ENCODE peak calls at places on chromosomes 7 and 10, in seven cellular contexts. One of them, this sample, is unnamed.

GRCh38 chr10:17343118-17343517 is 111.3 kb downstream of the ST8SIA6 start:
- DNase-seq in 8988T: no peak
- DNase-seq in GM23248: no peak
- DNase-seq in stimulated activated CD4-positive, alpha-beta T cell treated with anti-CD3 and anti-CD28 coated beads, Interleukin-15, amount 100 ng/mL, for 1 hour: no peak
- DNase-seq in ovary: no peak
- DNase-seq in left ventricle myocardium superior: no peak
- DNase-seq in caudate nucleus: no peak
- DNase-seq in this sample: no peak

GRCh38 chr10:86878973-86879781 is 78.2 kb downstream of the MMRN2 start:
- DNase-seq in 8988T: no peak
- DNase-seq in GM23248: no peak
- DNase-seq in stimulated activated CD4-positive, alpha-beta T cell treated with anti-CD3 and anti-CD28 coated beads, Interleukin-15, amount 100 ng/mL, for 1 hour: no peak
- DNase-seq in ovary: no peak
- DNase-seq in left ventricle myocardium superior: no peak
- DNase-seq in caudate nucleus: no peak
- DNase-seq in this sample: no peak

GRCh38 chr7:44581426-44581906 is 565 bp downstream of the TMED4 start:
- DNase-seq in 8988T: no peak
- DNase-seq in GM23248: peak
- DNase-seq in stimulated activated CD4-positive, alpha-beta T cell treated with anti-CD3 and anti-CD28 coated beads, Interleukin-15, amount 100 ng/mL, for 1 hour: no peak
- DNase-seq in ovary: no peak
- DNase-seq in left ventricle myocardium superior: no peak
- DNase-seq in caudate nucleus: no peak
- DNase-seq in this sample: no peak

GRCh38 chr10:87656431-87657072 is 3.1 kb upstream of the PAPSS2 start:
- DNase-seq in 8988T: no peak
- DNase-seq in GM23248: peak
- DNase-seq in stimulated activated CD4-positive, alpha-beta T cell treated with anti-CD3 and anti-CD28 coated beads, Interleukin-15, amount 100 ng/mL, for 1 hour: no peak
- DNase-seq in ovary: no peak
- DNase-seq in left ventricle myocardium superior: no peak
- DNase-seq in caudate nucleus: peak
- DNase-seq in this sample: peak

GRCh38 chr7:539731-540411 is 20.2 kb upstream of the PDGFA start:
- DNase-seq in 8988T: peak
- DNase-seq in GM23248: peak
- DNase-seq in stimulated activated CD4-positive, alpha-beta T cell treated with anti-CD3 and anti-CD28 coated beads, Interleukin-15, amount 100 ng/mL, for 1 hour: no peak
- DNase-seq in ovary: no peak
- DNase-seq in left ventricle myocardium superior: no peak
- DNase-seq in caudate nucleus: no peak
- DNase-seq in this sample: peak

GRCh38 chr7:45881280-45881758 is 7.0 kb upstream of the IGFBP1 start:
- DNase-seq in 8988T: no peak
- DNase-seq in GM23248: no peak
- DNase-seq in stimulated activated CD4-positive, alpha-beta T cell treated with anti-CD3 and anti-CD28 coated beads, Interleukin-15, amount 100 ng/mL, for 1 hour: no peak
- DNase-seq in ovary: no peak
- DNase-seq in left ventricle myocardium superior: no peak
- DNase-seq in caudate nucleus: no peak
- DNase-seq in this sample: no peak

GRCh38 chr10:29585488-29585976 is 49.2 kb downstream of the SVIL start:
- DNase-seq in 8988T: no peak
- DNase-seq in GM23248: peak
- DNase-seq in stimulated activated CD4-positive, alpha-beta T cell treated with anti-CD3 and anti-CD28 coated beads, Interleukin-15, amount 100 ng/mL, for 1 hour: no peak
- DNase-seq in ovary: no peak
- DNase-seq in left ventricle myocardium superior: peak
- DNase-seq in caudate nucleus: peak
- DNase-seq in this sample: peak

GRCh38 chr10:109866995-109867635 is 56.2 kb downstream of the XPNPEP1 start:
- DNase-seq in 8988T: no peak
- DNase-seq in GM23248: no peak
- DNase-seq in stimulated activated CD4-positive, alpha-beta T cell treated with anti-CD3 and anti-CD28 coated beads, Interleukin-15, amount 100 ng/mL, for 1 hour: no peak
- DNase-seq in ovary: no peak
- DNase-seq in left ventricle myocardium superior: no peak
- DNase-seq in caudate nucleus: no peak
- DNase-seq in this sample: no peak

GRCh38 chr7:17593854-17594419 is 295.5 kb downstream of the AHR start:
- DNase-seq in 8988T: no peak
- DNase-seq in GM23248: peak
- DNase-seq in stimulated activated CD4-positive, alpha-beta T cell treated with anti-CD3 and anti-CD28 coated beads, Interleukin-15, amount 100 ng/mL, for 1 hour: no peak
- DNase-seq in ovary: no peak
- DNase-seq in left ventricle myocardium superior: no peak
- DNase-seq in caudate nucleus: no peak
- DNase-seq in this sample: no peak

GRCh38 chr10:31318382-31318853 is 598 bp upstream of the ZEB1 start:
- DNase-seq in 8988T: peak
- DNase-seq in GM23248: peak
- DNase-seq in stimulated activated CD4-positive, alpha-beta T cell treated with anti-CD3 and anti-CD28 coated beads, Interleukin-15, amount 100 ng/mL, for 1 hour: peak
- DNase-seq in ovary: peak
- DNase-seq in left ventricle myocardium superior: peak
- DNase-seq in caudate nucleus: peak
- DNase-seq in this sample: peak

GRCh38 chr7:1768835-1769234 is 98.8 kb downstream of the ELFN1 start:
- DNase-seq in 8988T: no peak
- DNase-seq in GM23248: peak
- DNase-seq in stimulated activated CD4-positive, alpha-beta T cell treated with anti-CD3 and anti-CD28 coated beads, Interleukin-15, amount 100 ng/mL, for 1 hour: no peak
- DNase-seq in ovary: no peak
- DNase-seq in left ventricle myocardium superior: no peak
- DNase-seq in caudate nucleus: no peak
- DNase-seq in this sample: no peak

GRCh38 chr7:116212859-116213258 is 2.5 kb downstream of the TES start:
- DNase-seq in 8988T: no peak
- DNase-seq in GM23248: peak
- DNase-seq in stimulated activated CD4-positive, alpha-beta T cell treated with anti-CD3 and anti-CD28 coated beads, Interleukin-15, amount 100 ng/mL, for 1 hour: no peak
- DNase-seq in ovary: no peak
- DNase-seq in left ventricle myocardium superior: no peak
- DNase-seq in caudate nucleus: no peak
- DNase-seq in this sample: peak

GRCh38 chr7:39880556-39880955 is 69.5 kb upstream of the CDK13 start:
- DNase-seq in 8988T: no peak
- DNase-seq in GM23248: peak
- DNase-seq in stimulated activated CD4-positive, alpha-beta T cell treated with anti-CD3 and anti-CD28 coated beads, Interleukin-15, amount 100 ng/mL, for 1 hour: no peak
- DNase-seq in ovary: no peak
- DNase-seq in left ventricle myocardium superior: no peak
- DNase-seq in caudate nucleus: no peak
- DNase-seq in this sample: peak

GRCh38 chr10:106189254-106189653 is 975.3 kb downstream of the SORCS1 start:
- DNase-seq in 8988T: no peak
- DNase-seq in GM23248: peak
- DNase-seq in stimulated activated CD4-positive, alpha-beta T cell treated with anti-CD3 and anti-CD28 coated beads, Interleukin-15, amount 100 ng/mL, for 1 hour: no peak
- DNase-seq in ovary: no peak
- DNase-seq in left ventricle myocardium superior: no peak
- DNase-seq in caudate nucleus: no peak
- DNase-seq in this sample: peak

GRCh38 chr7:156892086-156892800 is 740 bp downstream of the LMBR1 start:
- DNase-seq in 8988T: no peak
- DNase-seq in GM23248: peak
- DNase-seq in stimulated activated CD4-positive, alpha-beta T cell treated with anti-CD3 and anti-CD28 coated beads, Interleukin-15, amount 100 ng/mL, for 1 hour: peak
- DNase-seq in ovary: peak
- DNase-seq in left ventricle myocardium superior: peak
- DNase-seq in caudate nucleus: peak
- DNase-seq in this sample: peak